ENCODE peak calls at places on chromosome 6, in eight cellular contexts. N, M, A, E, W, G, B and T are unnamed samples.

GRCh38 chr6:138498575-138499302 is 555 bp downstream of the NHSL1 start:
- DNase-seq in M (no peak), W (no peak), E (no peak), N (no peak), B (no peak), G (no peak), A (no peak), T (no peak)

GRCh38 chr6:69820018-69820417 is 23.2 kb upstream of the LMBRD1 start:
- DNase-seq in A (no peak), G (no peak), M (no peak), N (no peak), E (no peak), B (no peak), W (no peak), T (no peak)

GRCh38 chr6:34390531-34391013 is 1.9 kb downstream of the NUDT3 start:
- DNase-seq in B (no peak), E (no peak), N (no peak), A (no peak), M (no peak), G (no peak), W (no peak), T (no peak)

GRCh38 chr6:82442320-82442719 is 78.7 kb downstream of the TPBG start:
- DNase-seq in N (no peak), A (no peak), E (no peak), G (no peak), B (no peak), W (no peak), M (no peak), T (no peak)

GRCh38 chr6:38974389-38975133 is 74.0 kb upstream of the GLP1R start:
- DNase-seq in G (no peak), N (no peak), B (no peak), W (no peak), A (no peak), E (no peak), M (no peak), T (no peak)

GRCh38 chr6:168093071-168093505 is 14.1 kb upstream of the FRMD1 start:
- DNase-seq in A (no peak), N (no peak), B (no peak), E (no peak), W (peak), G (no peak), M (no peak), T (no peak)

GRCh38 chr6:75234126-75234865 is 9.3 kb downstream of the COX7A2 start:
- DNase-seq in W (no peak), B (no peak), G (no peak), M (peak), N (no peak), A (no peak), E (no peak), T (no peak)

GRCh38 chr6:53894086-53894485 is 99.3 kb downstream of the LRRC1 start:
- DNase-seq in G (no peak), B (peak), N (no peak), W (no peak), M (no peak), E (no peak), A (no peak), T (no peak)

GRCh38 chr6:25193147-25193864 is 85.9 kb upstream of the CARMIL1 start:
- DNase-seq in W (no peak), A (no peak), N (peak), M (peak), E (peak), G (peak), B (no peak), T (no peak)

GRCh38 chr6:150877928-150878327 is 12.4 kb downstream of the MTHFD1L start:
- DNase-seq in N (no peak), E (no peak), A (no peak), G (no peak), B (no peak), W (no peak), M (no peak), T (peak)

GRCh38 chr6:46781478-46782378 is 11.5 kb upstream of the MEP1A start:
- DNase-seq in G (peak), E (peak), M (peak), B (peak), W (no peak), N (peak), A (peak), T (no peak)

GRCh38 chr6:17886891-17887290 is 100.5 kb downstream of the KIF13A start:
- DNase-seq in M (no peak), A (no peak), B (no peak), N (no peak), W (no peak), G (no peak), E (no peak), T (no peak)

GRCh38 chr6:126574301-126574700 is 234.4 kb downstream of the CENPW start:
- DNase-seq in W (no peak), N (no peak), E (no peak), B (no peak), G (no peak), M (no peak), A (no peak), T (no peak)

GRCh38 chr6:134199848-134200606 is 117.9 kb downstream of the SGK1 start:
- DNase-seq in A (no peak), N (no peak), M (no peak), G (peak), B (peak), E (no peak), W (no peak), T (no peak)

GRCh38 chr6:81950877-81951276 is 198.4 kb upstream of the TENT5A start:
- DNase-seq in E (peak), N (no peak), B (peak), M (no peak), W (no peak), A (no peak), G (no peak), T (no peak)

GRCh38 chr6:41894366-41895299 is 542 bp downstream of the USP49 start:
- DNase-seq in N (no peak), A (peak), W (no peak), E (peak), G (no peak), B (no peak), M (peak), T (no peak)

GRCh38 chr6:82767037-82767436 is 298.6 kb downstream of the UBE3D start:
- DNase-seq in N (no peak), B (no peak), E (no peak), G (no peak), W (no peak), M (no peak), A (no peak), T (no peak)

GRCh38 chr6:160795716-160796115 is 93.7 kb downstream of the PLG start:
- DNase-seq in W (no peak), A (no peak), G (peak), M (no peak), N (no peak), E (no peak), B (no peak), T (no peak)

GRCh38 chr6:15522856-15523529 is 139.8 kb downstream of the DTNBP1 start:
- DNase-seq in A (no peak), M (peak), B (no peak), N (no peak), E (no peak), W (no peak), G (no peak), T (no peak)

GRCh38 chr6:107707346-107708270 is 116.5 kb downstream of the SCML4 start:
- DNase-seq in W (no peak), M (no peak), E (no peak), A (no peak), G (peak), N (no peak), B (no peak), T (no peak)

GRCh38 chr6:118644007-118644406 is 7.4 kb downstream of the CEP85L start:
- DNase-seq in W (no peak), G (no peak), B (no peak), E (no peak), M (no peak), N (no peak), A (no peak), T (no peak)

GRCh38 chr6:101110814-101111213 is 229.7 kb upstream of the ASCC3 start:
- DNase-seq in G (no peak), E (no peak), B (no peak), W (no peak), A (no peak), N (no peak), M (no peak), T (no peak)

GRCh38 chr6:84150680-84151079 is 76.8 kb downstream of the CEP162 start:
- DNase-seq in E (no peak), W (no peak), G (no peak), M (no peak), N (no peak), B (peak), A (no peak), T (no peak)

GRCh38 chr6:39280247-39280731 is 33.9 kb downstream of the KCNK17 start:
- DNase-seq in G (peak), W (no peak), N (no peak), E (no peak), B (no peak), M (no peak), A (no peak), T (no peak)

GRCh38 chr6:109978174-109979032 is at the start of gene GPR6:
- DNase-seq in M (peak), E (peak), B (peak), W (peak), G (no peak), A (peak), N (peak), T (no peak)

GRCh38 chr6:13643125-13643524 is 28.0 kb downstream of the NOL7 start:
- DNase-seq in N (no peak), E (no peak), B (no peak), M (no peak), G (no peak), A (no peak), W (no peak), T (no peak)

GRCh38 chr6:143060354-143060805 is 309 bp upstream of the AIG1 start:
- DNase-seq in E (peak), N (peak), M (peak), G (peak), W (peak), B (peak), A (peak), T (peak)
- TF ChIP-seq CTCF in E (no peak), N (no peak), M (peak), G (no peak), W (peak), B (peak), A (peak), T (no peak)

DNA sequence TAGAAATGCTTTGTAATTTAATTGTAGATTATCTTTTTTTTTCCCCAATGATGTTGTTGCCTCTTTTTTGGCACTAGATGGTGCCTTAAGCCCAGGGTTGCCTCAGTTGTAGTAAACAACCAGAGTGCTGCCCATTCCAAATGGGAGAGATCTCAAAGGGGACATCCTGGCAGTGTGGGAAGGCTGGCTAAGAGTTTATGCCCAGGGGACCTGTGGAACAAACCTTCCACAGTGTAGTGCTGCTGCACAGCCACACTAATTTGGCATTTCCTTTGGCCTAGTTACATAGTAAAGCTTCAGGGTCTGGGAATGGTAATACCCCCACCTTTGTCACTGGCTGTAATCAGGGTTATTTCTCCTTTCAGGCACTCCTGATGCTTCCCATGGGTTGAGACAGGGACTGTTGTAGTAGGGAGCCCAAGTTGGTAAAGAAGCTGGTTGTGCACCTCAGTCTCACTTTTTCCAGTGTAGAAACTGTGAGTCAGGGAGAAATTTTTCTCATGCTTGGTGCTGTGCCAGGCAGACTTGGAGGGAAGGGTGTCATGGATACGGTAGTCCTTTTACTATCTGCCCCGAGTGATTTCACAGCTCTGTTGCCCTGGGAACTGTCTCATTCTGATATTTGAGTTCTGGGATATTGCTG is 177.8 kb upstream of the ECI2 start:
- DNase-seq in N (peak), A (peak), B (no peak), E (peak), G (peak), W (peak), M (peak), T (peak)
- TF ChIP-seq CTCF in N (peak), A (peak), B (no peak), E (peak), G (peak), W (peak), M (peak), T (peak)

GRCh38 chr6:90003069-90003800 is 109.0 kb downstream of the GJA10 start:
- DNase-seq in B (no peak), M (no peak), A (no peak), E (no peak), N (no peak), W (no peak), G (peak), T (no peak)
- TF ChIP-seq CTCF in B (no peak), M (no peak), A (no peak), E (no peak), N (no peak), W (no peak), G (no peak), T (no peak)

GRCh38 chr6:113128020-113128419 is 729.1 kb upstream of the MARCKS start:
- DNase-seq in E (no peak), W (no peak), A (no peak), B (no peak), G (no peak), M (no peak), N (no peak), T (no peak)

GRCh38 chr6:113120214-113120576 is 737.0 kb upstream of the MARCKS start:
- DNase-seq in A (no peak), W (no peak), B (no peak), E (no peak), N (no peak), M (no peak), G (peak), T (no peak)

GRCh38 chr6:113120577-113121285 is 736.4 kb upstream of the MARCKS start:
- DNase-seq in G (peak), E (peak), A (no peak), W (no peak), N (no peak), M (no peak), B (peak), T (no peak)

DNA sequence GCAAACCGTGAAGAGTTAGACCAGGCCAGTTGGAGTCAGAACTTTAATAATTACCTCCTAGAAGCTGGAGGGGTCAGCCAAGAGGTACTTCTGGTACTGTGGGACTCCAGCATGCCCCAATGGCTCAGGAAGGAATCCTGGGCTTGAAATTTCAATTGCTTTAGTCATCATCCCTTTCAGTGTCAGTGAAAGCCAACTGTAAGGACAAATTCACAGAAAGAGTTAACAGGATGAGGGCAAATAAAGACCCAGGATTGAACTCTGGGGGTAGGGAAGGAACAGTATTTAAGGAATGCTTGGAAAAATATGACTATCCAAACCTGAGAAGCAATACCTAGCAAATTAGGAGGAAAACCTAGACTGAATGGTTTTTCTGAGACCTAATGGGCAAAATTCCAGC is 735.1 kb upstream of the MARCKS start:
- DNase-seq in A (peak), G (peak), B (no peak), M (no peak), N (peak), W (no peak), E (peak), T (no peak)
- TF ChIP-seq CTCF in A (peak), G (peak), B (no peak), M (no peak), N (no peak), W (peak), E (peak), T (no peak)

GRCh38 chr6:52297433-52297832 is 12.9 kb upstream of the MCM3 start:
- DNase-seq in M (no peak), B (peak), W (no peak), A (no peak), G (no peak), N (no peak), E (no peak), T (no peak)
- TF ChIP-seq CTCF in M (no peak), B (no peak), W (no peak), A (no peak), G (no peak), N (no peak), E (no peak), T (no peak)